ENCODE peak calls at places on chromosomes 5 and 9, in eight cellular contexts. O, U, Z, G, F, N, P and A are unnamed samples.

GRCh38 chr5:126386146-126386545 is 37.1 kb upstream of the GRAMD2B start:
- DNase-seq in P (no peak), F (no peak), U (no peak), O (no peak), N (no peak), G (no peak), Z (no peak), A (no peak)

GRCh38 chr9:137278061-137278912 is 761 bp downstream of the TOR4A start:
- DNase-seq in G (no peak), Z (no peak), F (peak), U (no peak), O (no peak), N (peak), P (no peak), A (no peak)

GRCh38 chr9:130825809-130826208 is 9.2 kb upstream of the ABL1 start:
- DNase-seq in N (no peak), G (no peak), Z (no peak), O (no peak), U (no peak), P (no peak), F (no peak), A (no peak)

GRCh38 chr9:37840560-37841194 is 40.1 kb downstream of the DCAF10 start:
- DNase-seq in U (peak), N (no peak), O (no peak), G (peak), P (peak), F (no peak), Z (peak), A (no peak)

GRCh38 chr5:130520211-130520610 is 615.9 kb downstream of the CHSY3 start:
- DNase-seq in Z (no peak), P (peak), G (peak), O (no peak), U (peak), F (no peak), N (no peak), A (no peak)

GRCh38 chr5:139638736-139639618 is 9.2 kb upstream of the CXXC5 start:
- DNase-seq in O (no peak), N (peak), F (no peak), G (no peak), U (no peak), P (no peak), Z (no peak), A (no peak)

GRCh38 chr9:16585571-16585970 is 284.9 kb downstream of the BNC2 start:
- DNase-seq in Z (no peak), P (no peak), F (no peak), G (no peak), O (no peak), U (no peak), N (no peak), A (no peak)

GRCh38 chr5:41788800-41789395 is 81.3 kb downstream of the OXCT1 start:
- DNase-seq in F (no peak), N (no peak), U (peak), G (peak), P (peak), O (no peak), Z (no peak), A (no peak)

GRCh38 chr5:98314262-98314661 is 459.2 kb upstream of the RGMB start:
- DNase-seq in F (no peak), P (peak), U (no peak), N (no peak), O (no peak), G (peak), Z (peak), A (no peak)

GRCh38 chr9:16133556-16134227 is 580.8 kb downstream of the CCDC171 start:
- DNase-seq in U (peak), P (peak), G (peak), N (peak), F (peak), O (no peak), Z (no peak), A (no peak)

GRCh38 chr5:123717139-123717538 is 205.2 kb downstream of the CSNK1G3 start:
- DNase-seq in P (peak), Z (no peak), G (peak), F (no peak), O (no peak), U (peak), N (no peak), A (no peak)

GRCh38 chr5:118553662-118554061 is 434.7 kb downstream of the DTWD2 start:
- DNase-seq in O (no peak), G (peak), N (no peak), U (peak), Z (peak), F (peak), P (peak), A (no peak)

GRCh38 chr5:77945874-77946273 is 169.7 kb upstream of the TBCA start:
- DNase-seq in G (no peak), P (no peak), U (no peak), F (no peak), Z (no peak), N (no peak), O (no peak), A (no peak)

GRCh38 chr9:99181621-99182020 is 40.1 kb downstream of the ALG2 start:
- DNase-seq in O (no peak), P (peak), Z (no peak), N (peak), F (no peak), U (peak), G (no peak), A (no peak)

GRCh38 chr5:138944527-138945322 is 69.6 kb upstream of the LRRTM2 start:
- DNase-seq in U (no peak), F (no peak), N (no peak), G (no peak), P (no peak), Z (no peak), O (no peak), A (peak)

GRCh38 chr9:107992269-107992668 is 502.7 kb upstream of the KLF4 start:
- DNase-seq in P (no peak), F (no peak), G (no peak), O (no peak), Z (no peak), N (no peak), U (no peak), A (no peak)

GRCh38 chr9:21523021-21524014 is 41.2 kb upstream of the IFNE start:
- DNase-seq in G (no peak), Z (no peak), F (no peak), N (no peak), P (no peak), O (no peak), U (no peak), A (no peak)

GRCh38 chr9:23933348-23933747 is 107.3 kb upstream of the ELAVL2 start:
- DNase-seq in P (no peak), Z (no peak), O (no peak), N (no peak), G (no peak), F (no peak), U (no peak), A (no peak)

GRCh38 chr5:24510523-24510988 is 134.2 kb downstream of the CDH10 start:
- DNase-seq in Z (no peak), P (no peak), N (no peak), U (no peak), F (no peak), O (no peak), G (no peak), A (no peak)

GRCh38 chr9:130112244-130113151 is 58.8 kb downstream of the GPR107 start:
- DNase-seq in O (peak), Z (no peak), U (peak), P (no peak), N (no peak), G (no peak), F (no peak), A (no peak)

GRCh38 chr5:18745988-18746615 is 1111.8 kb downstream of the TAF11L14 start:
- DNase-seq in O (peak), G (peak), Z (no peak), N (peak), U (no peak), F (no peak), P (peak), A (no peak)

GRCh38 chr9:123561055-123561454 is 205.1 kb downstream of the CRB2 start:
- DNase-seq in Z (no peak), P (no peak), U (no peak), O (no peak), F (no peak), G (no peak), N (no peak), A (no peak)

GRCh38 chr5:149561848-149562247 is 10.6 kb upstream of the CSNK1A1 start:
- DNase-seq in F (no peak), Z (peak), G (peak), O (no peak), U (peak), N (no peak), P (peak), A (no peak)

GRCh38 chr9:70994582-70994981 is 126.8 kb downstream of the TRPM3 start:
- DNase-seq in P (no peak), O (no peak), G (no peak), F (no peak), Z (no peak), U (no peak), N (no peak), A (no peak)

GRCh38 chr9:107890921-107891465 is 401.4 kb upstream of the KLF4 start:
- DNase-seq in N (no peak), U (no peak), F (no peak), Z (no peak), G (peak), P (peak), O (no peak), A (no peak)

GRCh38 chr5:141821430-141821925 is 56.7 kb downstream of the PCDH1 start:
- DNase-seq in O (no peak), N (no peak), Z (peak), P (peak), G (peak), F (no peak), U (peak), A (no peak)

GRCh38 chr9:89153618-89154017 is 25.0 kb downstream of the SHC3 start:
- DNase-seq in U (peak), Z (no peak), F (no peak), P (peak), N (no peak), G (peak), O (no peak), A (peak)

GRCh38 chr5:179886190-179886589 is 21.5 kb downstream of the TBC1D9B start:
- DNase-seq in U (no peak), O (no peak), F (no peak), N (no peak), P (no peak), G (no peak), Z (no peak), A (no peak)

GRCh38 chr9:114285166-114285867 is 37.6 kb upstream of the ORM1 start:
- DNase-seq in F (no peak), N (no peak), O (no peak), Z (no peak), U (peak), P (peak), G (peak), A (peak)

GRCh38 chr5:135543151-135543818 is 7.5 kb upstream of the NEUROG1 start:
- DNase-seq in F (no peak), N (no peak), P (no peak), Z (no peak), O (no peak), G (no peak), U (no peak), A (no peak)

GRCh38 chr5:76994337-76994736 is 35.9 kb upstream of the AGGF1 start:
- DNase-seq in O (no peak), N (no peak), F (no peak), Z (no peak), U (no peak), G (peak), P (no peak), A (no peak)

GRCh38 chr5:90902681-90903386 is 344.2 kb downstream of the ADGRV1 start:
- DNase-seq in N (no peak), O (no peak), G (no peak), P (no peak), Z (no peak), U (no peak), F (no peak), A (no peak)

GRCh38 chr9:91036826-91037510 is 235.3 kb downstream of the SYK start:
- DNase-seq in Z (peak), F (peak), P (peak), U (peak), O (peak), N (peak), G (peak), A (peak)

GRCh38 chr5:98588225-98588624 is 185.2 kb upstream of the RGMB start:
- DNase-seq in Z (no peak), F (no peak), U (no peak), G (no peak), O (no peak), P (no peak), N (no peak), A (no peak)

GRCh38 chr5:78627175-78627574 is 21.4 kb downstream of the LHFPL2 start:
- DNase-seq in Z (no peak), G (peak), O (no peak), N (no peak), P (peak), F (no peak), U (no peak), A (no peak)

GRCh38 chr5:152218694-152219093 is 186.4 kb downstream of the NMUR2 start:
- DNase-seq in U (no peak), F (no peak), O (no peak), N (no peak), G (peak), Z (no peak), P (no peak), A (no peak)

GRCh38 chr5:10707198-10708187 is 53.5 kb downstream of the DAP start:
- DNase-seq in P (peak), O (no peak), Z (no peak), U (no peak), F (no peak), N (no peak), G (peak), A (peak)

GRCh38 chr9:78357165-78357873 is 60.4 kb downstream of the PSAT1 start:
- DNase-seq in U (no peak), G (no peak), P (no peak), Z (no peak), N (peak), F (no peak), O (no peak), A (no peak)

DNA sequence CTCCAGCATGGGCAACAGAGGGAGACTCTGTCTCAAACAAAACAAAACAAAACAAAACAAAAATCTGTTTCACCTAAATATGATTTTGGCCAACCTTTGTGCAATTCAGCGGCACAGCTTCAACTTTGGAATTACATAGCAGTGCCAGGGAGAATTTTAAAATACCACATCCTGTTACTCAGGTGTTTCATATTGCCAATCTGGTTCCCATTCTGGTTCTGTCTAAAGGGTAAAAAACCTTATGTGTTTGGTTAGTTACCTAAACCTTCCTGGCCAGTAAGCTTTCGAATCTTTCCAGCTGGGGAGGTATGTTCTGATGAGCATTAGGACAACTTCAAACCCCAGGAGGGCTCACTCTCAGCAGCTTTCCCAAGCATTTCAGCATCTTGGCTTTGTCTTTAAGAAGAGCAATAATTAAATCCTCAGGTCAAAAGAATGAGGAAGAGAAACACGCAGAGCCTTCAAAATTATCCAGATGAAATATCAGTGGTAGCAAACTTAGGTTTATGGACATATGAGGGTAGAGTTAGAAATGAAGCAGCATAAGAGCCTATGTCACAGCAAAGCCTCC is 2.7 kb downstream of the DAB2 start:
- DNase-seq in O (no peak), F (no peak), G (peak), N (no peak), P (no peak), Z (no peak), U (no peak), A (no peak)
- H3K4me3 ChIP-seq in O (no peak), F (no peak), G (peak), N (no peak), P (peak), Z (peak), U (no peak), A (peak)

GRCh38 chr5:171315386-171315891 is 6.4 kb downstream of the TLX3 start:
- DNase-seq in N (no peak), Z (no peak), P (no peak), F (no peak), G (no peak), U (no peak), O (no peak), A (no peak)
- H3K4me3 ChIP-seq in N (no peak), Z (no peak), P (peak), F (no peak), G (no peak), U (no peak), O (no peak), A (no peak)

GRCh38 chr9:92666912-92667532 is 2.9 kb downstream of the IPPK start:
- DNase-seq in G (no peak), N (no peak), P (no peak), O (no peak), F (no peak), Z (no peak), U (no peak), A (no peak)

GRCh38 chr9:92668746-92669526 is 995 bp downstream of the IPPK start:
- DNase-seq in O (peak), U (peak), P (peak), Z (no peak), N (peak), G (peak), F (peak), A (no peak)

GRCh38 chr9:92669890-92670708 is at the start of gene IPPK:
- DNase-seq in N (peak), U (peak), P (peak), F (peak), Z (peak), G (peak), O (peak), A (peak)

GRCh38 chr9:92669527-92669889 is 423 bp downstream of the IPPK start:
- DNase-seq in Z (no peak), F (no peak), N (no peak), P (no peak), O (peak), G (no peak), U (no peak), A (peak)

DNA sequence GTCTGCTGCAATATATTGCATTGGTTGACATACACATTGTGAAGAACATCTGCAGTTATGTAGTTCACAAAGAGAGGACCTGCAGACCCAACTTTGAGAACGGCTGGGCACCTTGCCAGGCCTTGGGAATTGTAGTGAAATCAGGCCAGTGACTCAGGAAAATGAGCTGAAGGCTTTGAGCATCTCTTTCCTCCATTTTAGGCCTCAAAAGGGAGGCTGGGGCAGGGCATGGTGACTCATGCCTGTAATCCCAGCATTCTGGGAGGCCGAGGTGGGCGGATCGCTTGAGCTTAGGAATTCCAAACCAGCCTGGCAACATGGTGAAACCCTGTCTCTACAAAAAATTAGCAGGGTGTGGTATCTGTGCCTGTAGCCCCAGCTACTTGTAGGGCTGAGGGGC is 1.4 kb upstream of the IPPK start:
- DNase-seq in O (no peak), P (peak), G (peak), Z (no peak), U (peak), F (peak), N (no peak), A (peak)
- H3K4me3 ChIP-seq in O (peak), P (peak), G (peak), Z (no peak), U (peak), F (no peak), N (peak), A (peak)

DNA sequence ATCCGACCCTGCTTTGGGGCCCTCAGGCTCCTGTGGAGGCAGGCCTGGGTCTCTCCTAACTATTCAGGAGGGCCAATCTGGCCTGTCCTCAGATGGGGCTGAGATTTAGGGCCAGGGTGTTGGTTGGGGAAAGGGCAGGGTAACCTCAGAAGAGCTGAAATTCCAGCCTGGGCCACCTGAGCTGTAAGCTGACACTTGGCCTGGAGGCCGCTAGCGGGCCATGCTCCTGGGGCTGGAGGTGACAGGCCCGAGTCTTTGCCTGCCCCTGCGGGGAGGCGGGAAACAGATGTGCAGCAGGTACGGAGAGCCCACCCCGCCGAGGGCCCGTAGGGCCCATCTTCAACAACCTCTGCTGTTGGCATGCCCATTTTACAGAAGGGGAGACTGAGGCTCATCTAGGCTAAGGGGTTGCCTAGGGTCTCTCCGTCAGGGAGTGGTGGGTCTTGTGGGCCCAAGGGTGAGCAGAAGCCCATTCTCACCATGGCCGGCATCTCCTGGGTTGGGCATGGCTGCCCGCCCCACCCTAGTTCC is 69.5 kb downstream of the RXRA start:
- DNase-seq in O (no peak), G (no peak), P (no peak), U (no peak), N (peak), F (no peak), Z (no peak), A (no peak)
- H3K4me3 ChIP-seq in O (peak), G (no peak), P (no peak), U (no peak), N (peak), F (no peak), Z (no peak), A (no peak)

DNA sequence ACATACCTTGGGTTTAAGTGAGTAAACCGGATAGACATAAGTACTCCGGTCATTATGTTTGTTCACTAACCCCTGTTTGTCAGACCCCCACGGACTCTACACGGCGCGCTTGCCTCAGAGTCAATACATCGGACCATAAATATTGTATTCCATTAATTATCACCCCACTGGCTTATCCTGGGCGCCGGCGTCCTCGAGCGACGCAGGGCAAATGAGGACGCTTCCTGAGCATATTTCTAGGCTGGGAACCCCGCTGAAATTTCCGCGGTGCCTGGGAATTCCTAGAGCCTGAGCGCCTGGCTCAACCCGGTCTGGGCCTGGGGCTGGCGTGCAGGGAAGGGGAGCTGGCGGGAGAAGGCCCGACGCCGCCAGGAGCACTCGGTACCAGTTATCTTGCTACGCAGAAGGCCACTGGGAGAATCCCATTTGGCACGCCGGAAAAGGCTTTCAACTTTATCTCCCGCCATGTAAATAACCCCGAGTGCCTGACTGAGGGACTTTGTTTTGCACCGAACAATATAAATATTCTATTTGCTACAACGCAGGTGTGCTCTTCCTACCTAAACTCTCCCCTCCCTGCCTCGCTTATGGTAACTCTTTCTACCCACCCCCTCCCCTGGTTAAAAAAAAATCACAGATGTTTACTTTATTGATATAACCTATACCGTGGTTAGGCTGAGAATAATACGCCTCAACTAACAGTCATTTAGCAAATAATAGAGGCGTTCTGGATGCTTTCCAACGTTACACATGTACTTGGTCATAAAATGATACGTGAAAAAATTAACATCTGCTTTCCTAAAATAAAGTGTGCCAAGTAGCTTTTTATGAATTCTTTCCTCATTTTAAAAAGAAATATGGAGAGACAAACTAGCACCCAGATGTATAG is 19.5 kb downstream of the NR2F1 start:
- DNase-seq in O (no peak), F (no peak), U (no peak), P (no peak), G (peak), N (no peak), Z (no peak), A (no peak)
- H3K4me3 ChIP-seq in O (no peak), F (no peak), U (peak), P (no peak), G (no peak), N (no peak), Z (no peak), A (peak)